ENCODE peak calls at places on chromosomes 3 and 15, in four cellular contexts. Q is naive thymus-derived CD4-positive, alpha-beta T cell; H is heart left ventricle; J is tibial artery. O is an unnamed sample.

GRCh38 chr15:51736069-51736468 is 1.4 kb downstream of the LYSMD2 start:
- DNase-seq in Q (no peak), H (no peak), J (no peak), O (peak; percentile 74)

GRCh38 chr3:192916455-192917257 is 1.0 kb downstream of the MB21D2 start:
- DNase-seq in Q (peak; percentile 35), H (peak; percentile 85), J (peak; percentile 69), O (no peak)

GRCh38 chr15:101175396-101175795 is 76.5 kb downstream of the CHSY1 start:
- DNase-seq in Q (no peak), H (no peak), J (no peak), O (no peak)

GRCh38 chr15:73594109-73594508 is 39.1 kb downstream of the NPTN start:
- DNase-seq in Q (no peak), H (no peak), J (no peak), O (no peak)

GRCh38 chr3:109687626-109688025 is 350.3 kb upstream of the DPPA4 start:
- DNase-seq in Q (no peak), H (no peak), J (no peak), O (no peak)

GRCh38 chr3:9955611-9956352 is 3.6 kb upstream of the PRRT3 start:
- DNase-seq in Q (no peak), H (no peak), J (no peak), O (no peak)

GRCh38 chr3:188041193-188041592 is 112.8 kb upstream of the LPP start:
- DNase-seq in Q (no peak), H (no peak), J (no peak), O (no peak)

GRCh38 chr3:127032296-127032990 is 49.5 kb downstream of the PLXNA1 start:
- DNase-seq in Q (no peak), H (peak; percentile 9), J (no peak), O (no peak)

GRCh38 chr15:56537881-56538280 is 72.9 kb upstream of the MNS1 start:
- DNase-seq in Q (peak; percentile 23), H (no peak), J (no peak), O (no peak)

GRCh38 chr3:195040094-195040493 is 230.9 kb downstream of the XXYLT1 start:
- DNase-seq in Q (no peak), H (no peak), J (no peak), O (no peak)

GRCh38 chr3:142857056-142857455 is 31.8 kb downstream of the PCOLCE2 start:
- DNase-seq in Q (no peak), H (peak; percentile 83), J (no peak), O (no peak)

GRCh38 chr3:188947401-188947982 is 224.3 kb upstream of the TPRG1 start:
- DNase-seq in Q (no peak), H (peak; percentile 92), J (peak; percentile 80), O (no peak)

DNA sequence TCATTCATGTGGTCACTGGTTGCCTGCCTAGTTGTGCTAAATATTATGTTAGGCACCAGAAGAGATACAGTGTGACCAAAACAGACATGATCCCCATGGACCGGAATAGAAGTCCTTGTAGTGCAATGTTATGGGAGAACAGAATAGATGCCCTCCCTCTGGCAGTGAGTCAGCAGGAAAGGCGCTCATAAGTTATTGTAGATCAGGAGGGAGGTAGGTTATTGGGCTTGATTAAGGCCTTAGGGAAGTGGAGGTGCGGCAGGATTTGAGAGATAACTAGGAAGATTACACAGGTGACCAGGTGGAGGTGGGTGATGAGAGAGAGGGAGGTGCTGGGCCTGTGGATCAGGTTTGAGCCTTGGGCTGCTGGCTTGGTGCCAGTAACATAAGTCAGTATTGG is 5.3 kb downstream of the MCTP2 start:
- DNase-seq in Q (no peak), H (no peak), J (no peak), O (no peak)
- H3K4me1 ChIP-seq in Q (no peaks in the 10 kb centered on the region), H (no peaks in the 10 kb centered on the region), J (peaks cover 2% of the 10 kb centered on the region), O (peaks cover 5% of the 10 kb centered on the region)

GRCh38 chr15:78213425-78213750 is 21.0 kb downstream of the ACSBG1 start:
- DNase-seq in Q (no peak), H (no peak), J (no peak), O (no peak)

GRCh38 chr15:78216276-78217229 is 17.8 kb downstream of the ACSBG1 start:
- DNase-seq in Q (no peak), H (peak; percentile 92), J (no peak), O (no peak)

GRCh38 chr15:78212008-78212407 is 22.4 kb downstream of the ACSBG1 start:
- DNase-seq in Q (no peak), H (no peak), J (no peak), O (no peak)

GRCh38 chr15:78212546-78213424 is 21.6 kb downstream of the ACSBG1 start:
- DNase-seq in Q (peak; percentile 15), H (peak; percentile 79), J (peak; percentile 36), O (no peak)

GRCh38 chr15:78213956-78214355 is 20.4 kb downstream of the ACSBG1 start:
- DNase-seq in Q (no peak), H (no peak), J (no peak), O (no peak)
- H3K4me1 ChIP-seq in Q (no peaks in the 10 kb centered on the region), H (peaks cover 22% of the 10 kb centered on the region), J (peaks cover 8% of the 10 kb centered on the region), O (no peaks in the 10 kb centered on the region)

GRCh38 chr15:26087395-26087794 is 224.3 kb upstream of the ATP10A start:
- DNase-seq in Q (no peak), H (no peak), J (no peak), O (no peak)

GRCh38 chr15:26082069-26082832 is 219.1 kb upstream of the ATP10A start:
- DNase-seq in Q (peak; percentile 94), H (peak; percentile 97), J (peak; percentile 97), O (peak; percentile 53)

GRCh38 chr15:26083457-26084350 is 220.6 kb upstream of the ATP10A start:
- DNase-seq in Q (no peak), H (no peak), J (no peak), O (no peak)

GRCh38 chr15:26082833-26083174 is 219.7 kb upstream of the ATP10A start:
- DNase-seq in Q (no peak), H (no peak), J (no peak), O (no peak)

DNA sequence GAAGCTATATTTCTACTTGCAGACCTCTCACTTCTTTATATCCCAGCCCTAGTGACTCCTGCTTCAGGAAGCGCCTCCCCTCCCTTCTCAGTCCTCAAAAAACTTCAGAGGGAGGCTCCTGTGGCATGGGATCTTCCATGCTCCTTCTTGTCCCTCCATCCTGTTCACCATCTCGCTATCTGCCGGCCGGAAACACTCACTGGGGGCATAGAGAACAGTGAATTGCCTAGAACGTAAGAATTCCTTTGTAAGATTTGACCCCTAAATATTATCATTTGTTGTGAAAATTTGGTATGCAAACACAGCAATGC is 218.6 kb upstream of the ATP10A start:
- DNase-seq in Q (no peak), H (no peak), J (no peak), O (no peak)
- H3K4me1 ChIP-seq in Q (peaks cover 3% of the 10 kb centered on the region), H (peaks cover 4% of the 10 kb centered on the region), J (peaks cover 5% of the 10 kb centered on the region), O (no peaks in the 10 kb centered on the region)

DNA sequence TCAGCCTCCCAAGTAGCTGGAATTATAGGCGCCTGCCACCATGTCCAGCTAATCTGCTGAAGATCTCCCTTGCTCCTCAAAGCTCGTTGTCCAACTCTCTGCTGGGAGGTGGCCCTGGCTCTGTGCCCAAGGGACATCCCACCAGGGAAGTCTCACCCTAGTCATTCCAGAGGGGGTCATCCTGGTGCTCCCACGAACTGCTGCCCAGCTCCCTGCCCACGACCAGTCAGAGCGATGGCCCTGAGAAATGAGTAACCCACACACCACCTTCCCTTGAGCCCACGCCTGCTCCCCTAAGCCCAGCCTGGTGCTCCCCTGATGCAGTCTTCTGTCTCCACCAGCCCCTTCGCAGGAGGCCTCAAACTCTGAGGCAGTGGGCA is 5.2 kb downstream of the KLHL25 start:
- DNase-seq in Q (no peak), H (no peak), J (no peak), O (no peak)
- H3K4me1 ChIP-seq in Q (peaks cover 40% of the 10 kb centered on the region), H (peaks cover 34% of the 10 kb centered on the region), J (peaks cover 42% of the 10 kb centered on the region), O (peaks cover 26% of the 10 kb centered on the region)

DNA sequence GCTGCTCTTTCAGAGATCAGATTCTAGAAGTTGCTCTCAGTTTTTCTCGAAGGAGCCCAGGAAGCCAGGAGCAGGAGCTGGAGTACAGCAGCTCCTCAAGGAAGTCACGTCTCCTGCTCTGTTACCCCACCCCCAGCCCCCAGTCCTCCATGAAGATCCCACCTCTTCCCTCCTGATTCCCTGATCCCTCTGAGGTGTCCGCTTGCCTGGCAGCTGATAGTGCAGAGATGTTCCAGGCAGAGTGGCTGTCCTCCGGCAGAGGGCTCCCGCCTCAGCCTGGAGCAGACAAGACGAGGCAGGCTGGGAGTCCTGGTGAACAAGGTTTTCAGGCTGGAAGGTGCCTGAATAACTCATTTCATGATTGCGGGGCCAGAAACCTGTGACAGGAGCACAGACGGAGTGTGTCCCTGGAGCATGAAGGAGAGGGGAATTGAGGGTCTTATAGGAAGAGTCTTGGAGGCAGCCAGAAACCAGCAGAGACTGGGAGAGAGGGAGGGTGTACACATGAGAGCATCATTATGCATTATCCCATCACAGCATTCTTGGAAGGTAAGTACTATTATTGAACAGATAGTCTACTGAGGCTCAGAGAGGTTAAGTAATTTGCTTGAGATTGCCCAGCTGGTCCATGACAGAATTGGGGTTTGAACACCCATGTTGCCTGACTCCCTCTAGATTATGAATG is 1.2 kb downstream of the HRH1 start:
- DNase-seq in Q (no peak), H (peak; percentile 79), J (peak; percentile 87), O (no peak)
- H3K4me1 ChIP-seq in Q (no peaks in the 10 kb centered on the region), H (no peaks in the 10 kb centered on the region), J (peaks cover 60% of the 10 kb centered on the region), O (no peaks in the 10 kb centered on the region)

GRCh38 chr3:170055209-170055608 is 17.4 kb downstream of the GPR160 start:
- DNase-seq in Q (no peak), H (no peak), J (no peak), O (peak; percentile 63)
- H3K4me1 ChIP-seq in Q (peaks cover 7% of the 10 kb centered on the region), H (no peaks in the 10 kb centered on the region), J (no peaks in the 10 kb centered on the region), O (peaks cover 42% of the 10 kb centered on the region)

DNA sequence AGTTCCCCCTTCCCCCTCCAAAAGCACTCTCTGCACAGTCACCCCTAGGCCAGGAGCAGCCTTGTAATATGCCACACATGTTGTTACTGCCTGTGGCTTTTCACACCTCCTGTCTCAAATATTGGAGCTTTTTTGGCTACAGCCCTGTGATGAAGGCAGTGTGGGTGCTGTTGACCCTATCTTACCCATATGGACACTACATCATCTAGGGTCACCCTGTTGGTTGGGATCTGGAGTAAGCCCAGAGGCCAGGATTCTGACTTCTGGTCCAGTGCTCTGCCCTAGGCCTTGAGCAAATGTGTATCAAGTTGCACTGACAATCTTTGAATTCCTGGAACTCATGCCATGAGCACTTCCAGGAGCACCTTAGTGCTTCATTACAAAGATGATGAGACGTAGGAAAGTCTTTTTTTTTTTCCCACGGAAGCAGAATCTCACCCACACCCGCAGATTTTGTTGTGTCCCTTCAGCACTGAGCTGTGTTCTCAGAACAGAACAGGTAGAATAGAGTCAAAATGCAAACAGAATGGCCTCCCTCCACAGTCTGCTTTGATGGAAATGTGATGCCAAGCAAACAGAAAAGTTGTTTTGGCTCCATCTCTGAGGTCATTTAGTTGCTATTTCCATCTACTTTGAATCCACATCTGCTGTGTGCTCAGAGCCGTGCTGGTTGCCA is 49.6 kb downstream of the SMAD3 start:
- DNase-seq in Q (no peak), H (no peak), J (no peak), O (no peak)
- H3K4me1 ChIP-seq in Q (peaks cover 74% of the 10 kb centered on the region), H (peaks cover 53% of the 10 kb centered on the region), J (peaks cover 60% of the 10 kb centered on the region), O (peaks cover 46% of the 10 kb centered on the region)

GRCh38 chr15:81747026-81747425 is 298.8 kb downstream of the MEX3B start:
- DNase-seq in Q (no peak), H (no peak), J (no peak), O (no peak)

GRCh38 chr15:81744364-81744763 is 301.5 kb downstream of the MEX3B start:
- DNase-seq in Q (no peak), H (no peak), J (no peak), O (no peak)

GRCh38 chr15:81751321-81751720 is 294.5 kb downstream of the MEX3B start:
- DNase-seq in Q (no peak), H (no peak), J (no peak), O (no peak)

GRCh38 chr15:81749667-81750360 is 296.0 kb downstream of the MEX3B start:
- DNase-seq in Q (no peak), H (no peak), J (no peak), O (no peak)

GRCh38 chr15:81747477-81747876 is 298.3 kb downstream of the MEX3B start:
- DNase-seq in Q (no peak), H (no peak), J (no peak), O (no peak)
- H3K4me1 ChIP-seq in Q (no peaks in the 10 kb centered on the region), H (peaks cover 14% of the 10 kb centered on the region), J (peaks cover 6% of the 10 kb centered on the region), O (no peaks in the 10 kb centered on the region)

O was measured in GM12878.